ENCODE peak calls at places on chromosomes 5 and 9, in seven cellular contexts. U, H, E, X, J, K and L are unnamed samples.

GRCh38 chr5:142474426-142474825 is 149.6 kb upstream of the SPRY4 start:
- DNase-seq in U (no peak), H (no peak), E (no peak), X (no peak), J (no peak), K (no peak), L (no peak)

GRCh38 chr9:114155967-114156294 is 594 bp downstream of the COL27A1 start:
- DNase-seq in U (peak), H (no peak), E (no peak), X (no peak), J (no peak), K (peak), L (no peak)

GRCh38 chr5:147101654-147102053 is 133.2 kb upstream of the STK32A start:
- DNase-seq in U (no peak), H (no peak), E (no peak), X (no peak), J (no peak), K (no peak), L (no peak)

GRCh38 chr5:96489518-96489917 is 56.5 kb upstream of the PCSK1 start:
- DNase-seq in U (no peak), H (no peak), E (no peak), X (no peak), J (no peak), K (no peak), L (no peak)

GRCh38 chr9:126664893-126665695 is 51.4 kb downstream of the LMX1B start:
- DNase-seq in U (peak), H (no peak), E (no peak), X (no peak), J (no peak), K (peak), L (no peak)

GRCh38 chr5:69512740-69513260 is 20.2 kb downstream of the OCLN start:
- DNase-seq in U (no peak), H (no peak), E (no peak), X (no peak), J (no peak), K (no peak), L (no peak)

GRCh38 chr5:79511945-79512493 is 1.9 kb downstream of the HOMER1 start:
- DNase-seq in U (no peak), H (no peak), E (no peak), X (no peak), J (no peak), K (no peak), L (no peak)

GRCh38 chr5:108749130-108749861 is 1.6 kb downstream of the FER start:
- DNase-seq in U (no peak), H (no peak), E (peak), X (peak), J (no peak), K (peak), L (peak)

GRCh38 chr5:37111426-37112382 is 137.5 kb downstream of the CPLANE1 start:
- DNase-seq in U (no peak), H (no peak), E (peak), X (no peak), J (peak), K (no peak), L (peak)

GRCh38 chr9:69945671-69946141 is 97.9 kb upstream of the MAMDC2 start:
- DNase-seq in U (no peak), H (no peak), E (no peak), X (peak), J (no peak), K (no peak), L (no peak)

GRCh38 chr5:154849791-154850201 is 607 bp downstream of the FAXDC2 start:
- DNase-seq in U (no peak), H (peak), E (no peak), X (no peak), J (no peak), K (no peak), L (no peak)

GRCh38 chr5:1801954-1802295 is 718 bp downstream of the NDUFS6 start:
- DNase-seq in U (no peak), H (peak), E (no peak), X (peak), J (no peak), K (peak), L (no peak)

GRCh38 chr9:10612649-10613398 is at the start of gene PTPRD:
- DNase-seq in U (peak), H (peak), E (peak), X (peak), J (no peak), K (peak), L (peak)

GRCh38 chr5:87169300-87169991 is 98.2 kb upstream of the RASA1 start:
- DNase-seq in U (no peak), H (no peak), E (no peak), X (no peak), J (no peak), K (no peak), L (no peak)

GRCh38 chr9:106784076-106784475 is 78.9 kb upstream of the ZNF462 start:
- DNase-seq in U (no peak), H (no peak), E (no peak), X (no peak), J (no peak), K (no peak), L (no peak)

DNA sequence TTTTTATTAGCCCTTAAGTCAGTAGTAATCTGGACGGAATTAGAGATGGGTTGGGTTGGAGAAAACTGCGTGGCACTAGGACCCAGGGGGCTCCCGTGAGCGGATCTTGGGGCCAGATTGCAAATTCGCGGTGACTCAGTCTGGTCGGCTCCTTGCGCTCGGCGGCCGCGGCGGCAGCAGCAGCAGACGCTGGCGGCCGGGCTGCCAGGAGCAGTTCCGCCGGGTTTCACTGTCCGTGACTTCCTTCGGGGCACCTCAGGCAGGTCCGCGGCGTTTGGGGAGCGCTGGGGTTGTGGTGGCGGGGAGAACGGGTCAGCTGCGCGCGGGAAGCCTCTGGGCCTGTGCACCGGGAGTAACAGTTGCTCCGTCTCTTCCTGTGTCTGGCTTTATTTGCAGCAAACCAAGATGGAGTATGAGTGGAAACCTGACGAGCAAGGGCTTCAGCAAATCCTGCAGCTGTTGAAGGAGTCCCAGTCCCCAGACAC is 31.6 kb downstream of the TNPO1 start:
- DNase-seq in U (peak), H (peak), E (peak), X (peak), J (peak), K (peak), L (peak)
- TF ChIP-seq POLR2AphosphoS5 in U (peak), H (peak), E (peak), X (peak), J (peak), K (peak), L (peak)

GRCh38 chr9:115593587-115594091 is 475.7 kb upstream of the TNC start:
- DNase-seq in U (peak), H (peak), E (peak), X (peak), J (no peak), K (peak), L (no peak)
- TF ChIP-seq TAF1 in U (no peak), H (no peak), E (no peak), X (no peak), J (no peak), K (no peak), L (no peak)

DNA sequence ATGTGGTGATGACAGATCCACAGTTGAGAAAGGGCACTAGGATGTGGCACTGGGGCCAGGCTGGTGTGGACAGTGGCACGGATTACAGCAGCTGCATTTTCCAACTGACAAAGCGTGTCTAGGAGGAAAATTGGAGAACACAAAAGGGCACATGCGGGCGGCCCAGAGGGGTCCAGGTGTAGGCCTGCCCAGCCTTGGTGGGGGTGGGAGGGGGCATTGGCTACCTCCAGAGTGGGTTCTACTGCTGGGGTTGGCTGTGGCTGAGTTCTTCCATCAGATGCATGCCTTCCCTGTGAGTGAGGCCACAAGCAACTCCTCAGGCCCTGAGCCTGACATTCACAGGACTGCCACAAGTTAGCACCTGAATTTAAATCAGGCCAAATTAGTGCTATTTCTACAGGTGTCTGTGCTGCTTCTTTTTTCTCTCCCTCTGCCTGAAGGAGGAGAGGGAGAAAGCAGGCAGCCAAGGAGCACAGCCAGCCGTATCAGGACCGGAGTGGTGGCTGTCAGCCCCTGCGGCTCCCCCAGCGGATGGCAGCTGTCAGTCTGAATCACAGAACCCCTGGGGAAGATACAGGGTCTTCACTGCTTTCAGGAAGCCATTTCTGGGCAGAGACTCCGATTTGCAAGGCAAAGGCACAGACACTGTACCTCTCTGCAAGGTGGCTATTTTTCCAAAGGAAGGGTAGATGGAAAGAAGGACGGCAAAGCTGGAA is 464.2 kb downstream of the SPOCK1 start:
- DNase-seq in U (no peak), H (no peak), E (no peak), X (no peak), J (no peak), K (no peak), L (no peak)
- TF ChIP-seq POLR2AphosphoS5 in U (no peak), H (no peak), E (no peak), X (no peak), J (no peak), K (no peak), L (no peak)

GRCh38 chr9:16202221-16202620 is 649.4 kb downstream of the CCDC171 start:
- DNase-seq in U (no peak), H (no peak), E (no peak), X (no peak), J (no peak), K (no peak), L (no peak)

GRCh38 chr9:16203735-16204573 is 651.1 kb downstream of the CCDC171 start:
- DNase-seq in U (no peak), H (no peak), E (no peak), X (no peak), J (no peak), K (no peak), L (no peak)

GRCh38 chr9:16206560-16206959 is 653.7 kb downstream of the CCDC171 start:
- DNase-seq in U (no peak), H (no peak), E (no peak), X (no peak), J (no peak), K (no peak), L (no peak)

GRCh38 chr9:16205455-16205854 is 652.6 kb downstream of the CCDC171 start:
- DNase-seq in U (no peak), H (no peak), E (no peak), X (no peak), J (no peak), K (no peak), L (no peak)

DNA sequence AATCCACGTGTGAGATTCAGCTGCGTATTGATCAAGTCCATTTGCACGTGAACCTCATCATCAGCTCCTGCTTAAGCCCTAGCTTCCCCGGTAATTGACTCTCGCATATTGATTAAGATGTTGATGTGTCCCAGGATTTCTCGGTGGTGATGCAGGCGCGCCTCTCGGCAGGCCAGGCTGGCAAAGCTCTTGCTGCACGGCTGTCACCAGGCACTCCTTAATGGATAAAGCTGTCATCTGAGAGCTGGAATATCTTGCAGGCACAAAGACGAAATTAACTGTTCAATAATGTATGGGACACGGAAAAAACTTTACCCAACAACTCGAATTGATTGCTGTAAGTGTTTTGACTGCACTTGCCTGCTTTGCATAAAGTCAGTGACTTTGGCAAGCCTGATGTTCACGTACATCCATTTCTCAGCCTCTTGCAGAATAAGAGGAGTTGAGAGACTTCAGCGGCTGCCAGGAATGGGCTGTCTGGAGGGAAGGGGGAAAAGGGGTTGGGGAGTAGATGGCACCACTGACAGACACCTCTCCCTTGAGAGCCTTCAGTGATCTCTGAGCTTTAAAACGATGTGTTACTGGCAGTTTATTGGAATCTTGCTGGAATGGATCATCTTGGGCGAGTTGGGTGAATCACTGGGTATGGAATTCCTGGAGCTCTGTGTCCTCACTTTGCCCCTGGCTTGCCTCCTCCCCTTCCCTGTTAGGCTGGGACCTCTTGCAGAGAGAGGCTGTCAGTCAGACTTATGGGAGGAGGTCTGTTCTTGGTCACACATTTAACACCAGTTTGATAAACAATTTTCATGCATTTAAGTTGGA is 650.3 kb downstream of the CCDC171 start:
- DNase-seq in U (no peak), H (no peak), E (no peak), X (no peak), J (no peak), K (no peak), L (no peak)
- TF ChIP-seq TAF1 in U (no peak), H (no peak), E (no peak), X (no peak), J (no peak), K (peak), L (no peak)

GRCh38 chr9:77605449-77606220 is 42.5 kb downstream of the GNA14 start:
- DNase-seq in U (no peak), H (no peak), E (no peak), X (no peak), J (no peak), K (no peak), L (no peak)
- TF ChIP-seq POLR2AphosphoS5 in U (no peak), H (no peak), E (no peak), X (no peak), J (no peak), K (no peak), L (no peak)

DNA sequence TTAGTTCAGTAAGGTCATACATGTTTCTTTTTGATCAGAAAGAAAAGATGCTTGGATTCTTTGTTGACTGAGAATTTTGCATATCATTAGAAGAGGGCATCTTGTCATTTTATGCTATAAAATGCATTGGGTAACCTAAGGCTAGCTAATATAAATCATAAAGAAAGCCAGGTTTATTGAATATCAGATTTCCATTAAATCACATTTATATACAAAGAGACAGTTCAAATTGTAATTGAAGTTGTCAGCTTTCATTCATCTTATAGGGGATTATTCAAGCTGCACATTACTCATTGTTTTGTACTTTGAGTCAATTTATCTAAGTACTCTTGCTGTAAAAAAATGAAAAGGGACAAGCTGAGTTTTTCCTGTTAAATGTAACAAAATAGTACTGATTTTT is 259.1 kb upstream of the CDH12 start:
- DNase-seq in U (no peak), H (no peak), E (no peak), X (no peak), J (no peak), K (no peak), L (no peak)
- TF ChIP-seq TAF1 in U (no peak), H (no peak), E (no peak), X (no peak), J (no peak), K (no peak), L (no peak)

GRCh38 chr5:81749186-81749561 is 1.7 kb downstream of the SSBP2 start:
- DNase-seq in U (no peak), H (no peak), E (no peak), X (no peak), J (no peak), K (no peak), L (no peak)

GRCh38 chr5:81750308-81751008 is 439 bp downstream of the SSBP2 start:
- DNase-seq in U (no peak), H (no peak), E (peak), X (peak), J (no peak), K (peak), L (peak)

GRCh38 chr5:81751009-81751835 is at the start of gene SSBP2:
- DNase-seq in U (peak), H (peak), E (peak), X (peak), J (peak), K (peak), L (peak)

GRCh38 chr5:81748556-81748955 is 2.3 kb downstream of the SSBP2 start:
- DNase-seq in U (no peak), H (no peak), E (no peak), X (no peak), J (no peak), K (no peak), L (no peak)

DNA sequence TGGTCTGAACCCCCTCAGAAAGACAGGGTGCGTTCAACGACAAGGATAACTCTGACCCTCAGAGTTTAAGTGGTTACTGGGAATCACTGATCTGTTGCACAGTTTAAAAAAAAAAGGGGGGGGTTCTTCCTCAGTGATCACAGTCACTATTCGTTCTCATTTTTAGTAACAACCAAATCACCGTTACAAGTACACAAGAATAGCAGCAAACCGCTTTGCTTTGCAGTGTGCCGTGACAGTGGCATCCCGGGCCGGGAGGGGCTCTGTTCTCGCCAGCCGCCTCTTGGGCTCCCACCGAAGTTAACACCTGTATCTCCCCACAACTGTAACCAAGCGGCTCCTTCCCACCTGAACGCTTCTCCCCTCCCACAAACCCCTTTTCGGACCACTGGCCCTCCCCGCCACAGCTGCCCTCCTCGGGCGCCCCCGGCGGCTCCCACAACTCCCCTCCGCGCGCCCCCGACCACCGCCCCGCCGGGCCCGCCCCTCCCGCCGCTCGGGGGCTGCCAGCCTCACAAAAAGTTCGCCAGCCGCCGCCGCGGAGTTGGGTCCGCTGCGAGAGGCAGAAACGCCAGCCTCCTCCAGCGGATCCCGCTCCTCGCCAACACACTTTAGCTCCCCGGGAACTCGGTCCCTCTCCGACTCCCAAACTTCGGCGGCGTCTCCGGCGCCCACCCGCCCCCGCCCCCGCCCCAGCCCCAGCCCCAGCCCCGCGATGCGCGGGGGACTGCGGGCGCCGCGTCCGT is 1.2 kb downstream of the SSBP2 start:
- DNase-seq in U (peak), H (no peak), E (peak), X (peak), J (peak), K (peak), L (peak)
- TF ChIP-seq POLR2AphosphoS5 in U (no peak), H (no peak), E (peak), X (no peak), J (peak), K (no peak), L (peak)

GRCh38 chr9:81984911-81985310 is 3.7 kb upstream of the SPATA31D1 start:
- DNase-seq in U (no peak), H (no peak), E (no peak), X (no peak), J (no peak), K (no peak), L (no peak)
- TF ChIP-seq TAF1 in U (no peak), H (no peak), E (no peak), X (no peak), J (no peak), K (no peak), L (no peak)